ENCODE peak calls at places on chromosomes 7 and 10, in six cellular contexts. C, H, Q, G, E and X are unnamed samples.

GRCh38 chr10:6035926-6036575 is 26.1 kb downstream of the IL2RA start:
- DNase-seq in C (no peak), H (no peak), Q (no peak), G (no peak), E (no peak), X (no peak)

GRCh38 chr7:26101471-26102151 is 50.4 kb upstream of the NFE2L3 start:
- DNase-seq in C (no peak), H (no peak), Q (peak; percentile 18), G (no peak), E (no peak), X (no peak)

GRCh38 chr7:55255501-55256445 is 109.4 kb upstream of the LANCL2 start:
- DNase-seq in C (peak; percentile 46), H (peak; percentile 60), Q (peak; percentile 61), G (peak; percentile 93), E (peak; percentile 20), X (peak; percentile 67)

GRCh38 chr7:75039709-75040108 is 33.9 kb downstream of the RCC1L start:
- DNase-seq in C (no peak), H (no peak), Q (no peak), G (peak; percentile 17), E (no peak), X (no peak)

GRCh38 chr10:44828515-44829142 is 82.5 kb upstream of the TMEM72 start:
- DNase-seq in C (no peak), H (no peak), Q (no peak), G (no peak), E (no peak), X (no peak)

GRCh38 chr7:79137942-79138341 is 315.5 kb downstream of the MAGI2 start:
- DNase-seq in C (no peak), H (no peak), Q (no peak), G (no peak), E (no peak), X (no peak)

GRCh38 chr10:119377905-119378736 is 164.4 kb downstream of the RGS10 start:
- DNase-seq in C (no peak), H (no peak), Q (no peak), G (peak; percentile 57), E (no peak), X (no peak)

GRCh38 chr10:88848499-88848898 is 3.1 kb downstream of the ANKRD22 start:
- DNase-seq in C (no peak), H (peak; percentile 18), Q (no peak), G (no peak), E (no peak), X (no peak)

GRCh38 chr10:29541826-29542225 is 92.9 kb downstream of the SVIL start:
- DNase-seq in C (no peak), H (no peak), Q (no peak), G (no peak), E (no peak), X (no peak)

GRCh38 chr7:135726389-135726788 is 1.6 kb downstream of the SLC13A4 start:
- DNase-seq in C (no peak), H (no peak), Q (no peak), G (no peak), E (no peak), X (no peak)

GRCh38 chr10:121042342-121042741 is 191.2 kb downstream of the WDR11 start:
- DNase-seq in C (no peak), H (no peak), Q (no peak), G (no peak), E (no peak), X (no peak)

GRCh38 chr7:128217972-128218652 is 23.0 kb upstream of the LEP start:
- DNase-seq in C (no peak), H (no peak), Q (peak; percentile 9), G (peak; percentile 42), E (no peak), X (no peak)

GRCh38 chr10:43093423-43094090 is 16.7 kb downstream of the RET start:
- DNase-seq in C (no peak), H (no peak), Q (no peak), G (peak; percentile 84), E (no peak), X (peak; percentile 88)

GRCh38 chr10:819326-819725 is 112.2 kb downstream of the LARP4B start:
- DNase-seq in C (no peak), H (peak; percentile 22), Q (no peak), G (no peak), E (no peak), X (no peak)

GRCh38 chr7:50864694-50865093 is 82.0 kb upstream of the GRB10 start:
- DNase-seq in C (no peak), H (no peak), Q (no peak), G (no peak), E (no peak), X (no peak)

GRCh38 chr7:151570366-151570915 is 50.7 kb upstream of the RHEB start:
- DNase-seq in C (no peak), H (peak; percentile 12), Q (no peak), G (no peak), E (no peak), X (no peak)

GRCh38 chr7:5532520-5533335 is 109.1 kb upstream of the TNRC18 start:
- DNase-seq in C (no peak), H (no peak), Q (peak; percentile 66), G (peak; percentile 27), E (peak; percentile 82), X (peak; percentile 87)

GRCh38 chr7:51961804-51962203 is 645.2 kb upstream of the COBL start:
- DNase-seq in C (no peak), H (no peak), Q (no peak), G (no peak), E (no peak), X (no peak)

GRCh38 chr7:138992052-138992531 is 10.9 kb upstream of the KIAA1549 start:
- DNase-seq in C (no peak), H (no peak), Q (no peak), G (no peak), E (no peak), X (no peak)

GRCh38 chr7:86833360-86833759 is 189.7 kb downstream of the GRM3 start:
- DNase-seq in C (no peak), H (no peak), Q (no peak), G (no peak), E (no peak), X (no peak)

GRCh38 chr7:42720871-42721835 is 190.7 kb downstream of the C7orf25 start:
- DNase-seq in C (no peak), H (no peak), Q (no peak), G (no peak), E (no peak), X (no peak)

GRCh38 chr10:42977032-42977416 is 99.8 kb upstream of the RET start:
- DNase-seq in C (no peak), H (no peak), Q (no peak), G (no peak), E (no peak), X (no peak)

GRCh38 chr7:155809947-155810606 is 2.2 kb downstream of the SHH start:
- DNase-seq in C (no peak), H (no peak), Q (no peak), G (no peak), E (no peak), X (no peak)

GRCh38 chr10:76317078-76317477 is 885.7 kb downstream of the LRMDA start:
- DNase-seq in C (no peak), H (no peak), Q (no peak), G (no peak), E (no peak), X (no peak)

GRCh38 chr10:132770061-132771021 is 15.6 kb downstream of the NKX6-2 start:
- DNase-seq in C (no peak), H (no peak), Q (no peak), G (no peak), E (no peak), X (no peak)

GRCh38 chr7:50663396-50664102 is 98.3 kb upstream of the DDC start:
- DNase-seq in C (no peak), H (no peak), Q (no peak), G (no peak), E (no peak), X (no peak)

GRCh38 chr10:102235598-102235920 is 5.8 kb downstream of the PITX3 start:
- DNase-seq in C (no peak), H (no peak), Q (no peak), G (no peak), E (no peak), X (peak; percentile 37)

GRCh38 chr10:79081353-79082034 is 12.7 kb downstream of the ZMIZ1 start:
- DNase-seq in C (no peak), H (no peak), Q (no peak), G (no peak), E (no peak), X (no peak)

GRCh38 chr7:3959364-3959763 is 658.3 kb downstream of the SDK1 start:
- DNase-seq in C (no peak), H (no peak), Q (no peak), G (no peak), E (no peak), X (no peak)

GRCh38 chr7:108016841-108017775 is 14.1 kb upstream of the LAMB1 start:
- DNase-seq in C (no peak), H (peak; percentile 28), Q (peak; percentile 55), G (peak; percentile 36), E (no peak), X (no peak)

GRCh38 chr10:94402204-94403033 is at the start of gene TBC1D12:
- DNase-seq in C (peak; percentile 88), H (peak; percentile 97), Q (peak; percentile 93), G (peak; percentile 95), E (peak; percentile 79), X (peak; percentile 99)

GRCh38 chr7:29109815-29110385 is 36.4 kb downstream of the CPVL start:
- DNase-seq in C (no peak), H (no peak), Q (no peak), G (no peak), E (no peak), X (peak; percentile 68)
- TF ChIP-seq JUND in C (no peak), H (no peak), Q (no peak), G (no peak), E (no peak), X (no peak)

GRCh38 chr10:70600512-70601395 is 1.8 kb downstream of the PRF1 start:
- DNase-seq in C (no peak), H (no peak), Q (no peak), G (no peak), E (no peak), X (no peak)
- TF ChIP-seq JUND in C (no peak), H (no peak), Q (no peak), G (no peak), E (no peak), X (no peak)

GRCh38 chr10:19728376-19728775 is 87.9 kb upstream of the PLXDC2 start:
- DNase-seq in C (no peak), H (no peak), Q (no peak), G (no peak), E (no peak), X (no peak)
- TF ChIP-seq JUND in C (no peak), H (no peak), Q (no peak), G (no peak), E (no peak), X (no peak)

GRCh38 chr7:105245398-105246099 is 143.2 kb downstream of the SRPK2 start:
- DNase-seq in C (no peak), H (no peak), Q (peak; percentile 64), G (peak; percentile 62), E (no peak), X (no peak)

GRCh38 chr7:105244594-105244993 is 144.1 kb downstream of the SRPK2 start:
- DNase-seq in C (no peak), H (no peak), Q (no peak), G (no peak), E (no peak), X (no peak)

GRCh38 chr7:105246195-105247078 is 142.3 kb downstream of the SRPK2 start:
- DNase-seq in C (no peak), H (no peak), Q (no peak), G (peak; percentile 67), E (no peak), X (no peak)

GRCh38 chr7:105249216-105249615 is 139.5 kb downstream of the SRPK2 start:
- DNase-seq in C (no peak), H (no peak), Q (no peak), G (no peak), E (no peak), X (no peak)

GRCh38 chr7:105250239-105250638 is 138.5 kb downstream of the SRPK2 start:
- DNase-seq in C (no peak), H (no peak), Q (no peak), G (no peak), E (no peak), X (no peak)
- TF ChIP-seq JUND in C (no peak), H (no peak), Q (no peak), G (no peak), E (no peak), X (no peak)